ENCODE peak calls at places on chromosome X, in four cellular contexts. G is SK-N-DZ; V is stimulated activated CD8-positive, alpha-beta memory T cell treated with anti-CD3 and anti-CD28 coated beads, Interleukin-7, amount 100 ng/mL, for 1 hour; T is neural progenitor cell. F is an unnamed sample.
A peak's percentile ranks its signal among the peaks of the same experiment; 100 is the strongest.

GRCh38 chrX:49184294-49185061 is 1.7 kb downstream of the PRICKLE3 start:
- DNase-seq in G (peak; percentile 89), T (peak; percentile 97), V (no peak), F (peak; percentile 96)

GRCh38 chrX:17824980-17825379 is 36.1 kb downstream of the RAI2 start:
- DNase-seq in G (no peak), T (no peak), V (no peak), F (no peak)

GRCh38 chrX:37754518-37754917 is 25.3 kb upstream of the CYBB start:
- DNase-seq in G (no peak), T (no peak), V (no peak), F (no peak)

GRCh38 chrX:16786791-16787735 is 797 bp downstream of the TXLNG start:
- DNase-seq in V (peak; percentile 10), T (peak; percentile 73), G (peak; percentile 1), F (peak; percentile 51)

GRCh38 chrX:119240356-119240755 is 4.3 kb downstream of the PGRMC1 start:
- DNase-seq in T (no peak), G (no peak), V (no peak), F (no peak)

GRCh38 chrX:49271341-49271740 is 1.7 kb downstream of the PPP1R3F start:
- DNase-seq in V (no peak), T (no peak), G (no peak), F (no peak)

GRCh38 chrX:17160971-17161370 is 214.0 kb upstream of the NHS start:
- DNase-seq in V (no peak), G (no peak), T (no peak), F (no peak)

GRCh38 chrX:147950352-147950751 is 30.8 kb upstream of the FMR1NB start:
- DNase-seq in G (no peak), V (no peak), T (no peak), F (no peak)

GRCh38 chrX:17025903-17026302 is 79.4 kb downstream of the REPS2 start:
- DNase-seq in G (no peak), T (no peak), V (no peak), F (no peak)

GRCh38 chrX:39965051-39965573 is 132.6 kb downstream of the BCOR start:
- DNase-seq in T (no peak), G (no peak), V (no peak), F (no peak)

GRCh38 chrX:150759568-150760416 is 66.6 kb downstream of the MTMR1 start:
- DNase-seq in T (no peak), G (no peak), V (no peak), F (no peak)

GRCh38 chrX:13270360-13270759 is 49.5 kb downstream of the ATXN3L start:
- DNase-seq in V (no peak), T (no peak), G (no peak), F (no peak)

GRCh38 chrX:154738013-154738738 is 12.7 kb downstream of the GAB3 start:
- DNase-seq in T (no peak), G (no peak), V (no peak), F (peak; percentile 63)

GRCh38 chrX:119512145-119512800 is 44.0 kb downstream of the SLC25A5 start:
- DNase-seq in V (no peak), G (peak; percentile 75), T (peak; percentile 82), F (peak; percentile 85)

GRCh38 chrX:75276666-75277065 is 2.8 kb downstream of the UPRT start:
- DNase-seq in V (no peak), G (no peak), T (no peak), F (no peak)

GRCh38 chrX:71215335-71215912 is 7.6 kb upstream of the GJB1 start:
- DNase-seq in G (no peak), V (no peak), T (no peak), F (no peak)

GRCh38 chrX:103467156-103467555 is 52.1 kb downstream of the RAB40A start:
- DNase-seq in G (no peak), T (no peak), V (no peak), F (no peak)